ENCODE peak calls at places on chromosome 14, in six cellular contexts. H is activated CD8-positive, alpha-beta T cell treated with anti-CD3 and anti-CD28 coated beads for 36 hours; Y is mesothelial cell of epicardium; T is omental fat pad; P is cardiac fibroblast; J is HFF-Myc. L is an unnamed sample.

GRCh38 chr14:105315211-105315721 is 718 bp downstream of the PACS2 start:
- DNase-seq in P (peak; percentile 42), J (no peak), H (peak; percentile 57), T (no peak), Y (peak; percentile 22), L (no peak)

GRCh38 chr14:63045612-63046320 is 508 bp upstream of the KCNH5 start:
- DNase-seq in T (no peak), Y (peak; percentile 43), H (no peak), P (peak; percentile 14), J (no peak), L (peak; percentile 39)

GRCh38 chr14:64856528-64857445 is 22.9 kb downstream of the SPTB start:
- DNase-seq in T (no peak), P (no peak), H (no peak), Y (no peak), J (no peak), L (no peak)

GRCh38 chr14:93033983-93034670 is 81.6 kb downstream of the ITPK1 start:
- DNase-seq in P (peak; percentile 25), J (no peak), H (peak; percentile 75), Y (no peak), T (no peak), L (no peak)

GRCh38 chr14:59407246-59407615 is 57.9 kb downstream of the GPR135 start:
- DNase-seq in H (no peak), T (no peak), P (peak; percentile 96), Y (no peak), J (no peak), L (no peak)

GRCh38 chr14:65824285-65824977 is 411.9 kb downstream of the FUT8 start:
- DNase-seq in J (peak; percentile 37), H (peak; percentile 68), T (no peak), P (peak; percentile 84), Y (no peak), L (peak; percentile 47)

GRCh38 chr14:41718477-41719166 is 111.9 kb downstream of the LRFN5 start:
- DNase-seq in J (no peak), T (no peak), Y (no peak), P (no peak), H (no peak), L (no peak)

GRCh38 chr14:93712079-93712837 is 76.0 kb downstream of the PRIMA1 start:
- DNase-seq in T (no peak), Y (no peak), H (no peak), P (no peak), J (no peak), L (no peak)

GRCh38 chr14:71245659-71246361 is 338.6 kb downstream of the PCNX1 start:
- DNase-seq in J (no peak), T (no peak), Y (no peak), P (no peak), H (peak; percentile 48), L (no peak)

GRCh38 chr14:55427439-55427838 is 13.0 kb downstream of the TBPL2 start:
- DNase-seq in P (no peak), Y (no peak), T (no peak), H (no peak), J (no peak), L (no peak)

GRCh38 chr14:90820958-90821357 is 4.7 kb upstream of the TTC7B start:
- DNase-seq in Y (no peak), H (peak; percentile 93), T (no peak), P (no peak), J (no peak), L (no peak)

GRCh38 chr14:103107455-103107854 is 12.9 kb downstream of the EXOC3L4 start:
- DNase-seq in H (no peak), T (no peak), J (no peak), Y (no peak), P (no peak), L (no peak)

GRCh38 chr14:35406090-35406489 is 1.5 kb upstream of the NFKBIA start:
- DNase-seq in H (no peak), J (no peak), Y (no peak), P (no peak), T (no peak), L (no peak)

GRCh38 chr14:53368714-53369191 is 215.6 kb upstream of the DDHD1 start:
- DNase-seq in P (peak; percentile 48), Y (no peak), H (no peak), T (no peak), J (peak; percentile 81), L (no peak)

GRCh38 chr14:104119119-104119699 is 19.2 kb upstream of the KIF26A start:
- DNase-seq in Y (peak; percentile 9), H (no peak), J (no peak), P (no peak), T (no peak), L (no peak)

GRCh38 chr14:42111355-42111754 is 504.7 kb downstream of the LRFN5 start:
- DNase-seq in J (no peak), P (no peak), H (no peak), Y (no peak), T (no peak), L (no peak)

GRCh38 chr14:98189077-98189476 is 1082.9 kb downstream of the BCL11B start:
- DNase-seq in P (no peak), Y (no peak), T (no peak), J (no peak), H (peak; percentile 64), L (no peak)

GRCh38 chr14:34064349-34064748 is 113.5 kb upstream of the EGLN3 start:
- DNase-seq in T (no peak), H (no peak), P (peak; percentile 72), J (no peak), Y (no peak), L (no peak)

GRCh38 chr14:104357689-104358527 is 219.5 kb downstream of the KIF26A start:
- DNase-seq in J (no peak), Y (peak; percentile 9), T (no peak), H (no peak), P (no peak), L (no peak)

GRCh38 chr14:25003537-25003936 is 46.4 kb downstream of the STXBP6 start:
- DNase-seq in Y (no peak), H (no peak), P (peak; percentile 60), J (no peak), T (no peak), L (no peak)

GRCh38 chr14:30291216-30291615 is 267.7 kb upstream of the G2E3 start:
- DNase-seq in J (no peak), P (peak; percentile 68), H (no peak), Y (no peak), T (no peak), L (no peak)

GRCh38 chr14:67934087-67934486 is 114.5 kb downstream of the RAD51B start:
- DNase-seq in H (peak; percentile 7), J (peak; percentile 82), P (peak; percentile 94), T (no peak), Y (no peak), L (peak; percentile 24)

GRCh38 chr14:84591827-84592540 is 938.0 kb upstream of the FLRT2 start:
- DNase-seq in T (no peak), Y (no peak), J (no peak), P (no peak), H (no peak), L (no peak)

GRCh38 chr14:77805703-77806102 is 5.8 kb downstream of the ADCK1 start:
- DNase-seq in J (no peak), T (no peak), Y (no peak), H (no peak), P (no peak), L (no peak)

GRCh38 chr14:77808250-77808649 is 8.3 kb downstream of the ADCK1 start:
- DNase-seq in T (no peak), H (no peak), J (no peak), Y (no peak), P (no peak), L (no peak)

GRCh38 chr14:77800814-77801213 is 905 bp downstream of the ADCK1 start:
- DNase-seq in Y (no peak), P (no peak), T (no peak), H (no peak), J (no peak), L (no peak)

GRCh38 chr14:77809011-77809410 is 9.1 kb downstream of the ADCK1 start:
- DNase-seq in P (no peak), J (no peak), T (no peak), H (no peak), Y (no peak), L (no peak)

DNA sequence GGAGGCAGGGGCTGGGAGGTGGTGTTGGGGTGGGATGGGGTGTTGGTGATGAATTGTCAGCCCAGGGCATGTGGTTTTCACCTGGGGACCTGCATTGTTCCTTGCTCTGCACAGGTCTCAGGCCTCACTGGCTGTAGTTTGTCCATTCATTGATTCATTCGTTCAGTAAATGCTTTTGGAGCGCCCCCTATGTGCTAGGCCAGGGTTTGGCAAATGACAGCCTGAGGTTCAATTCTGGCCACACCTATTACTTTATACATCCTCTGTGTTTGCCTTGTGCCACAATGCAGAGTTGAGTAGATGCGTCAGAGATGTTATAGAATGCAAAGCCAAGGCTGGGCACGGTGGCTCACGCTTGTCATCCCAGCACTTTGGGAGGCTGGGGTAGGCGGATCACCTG is 4.7 kb downstream of the ADCK1 start:
- DNase-seq in J (no peak), T (no peak), Y (no peak), P (peak; percentile 12), H (peak; percentile 58), L (no peak)
- TF ChIP-seq CTCF in J (peak; percentile 43), T (no peak), Y (no peak), P (peak; percentile 44), H (peak; percentile 47), L (peak; percentile 36)

GRCh38 chr14:95130545-95130944 is 26.8 kb downstream of the DICER1 start:
- DNase-seq in P (no peak), Y (no peak), J (no peak), T (no peak), H (no peak), L (no peak)
- TF ChIP-seq CTCF in P (no peak), Y (no peak), J (no peak), T (no peak), H (no peak), L (no peak)

DNA sequence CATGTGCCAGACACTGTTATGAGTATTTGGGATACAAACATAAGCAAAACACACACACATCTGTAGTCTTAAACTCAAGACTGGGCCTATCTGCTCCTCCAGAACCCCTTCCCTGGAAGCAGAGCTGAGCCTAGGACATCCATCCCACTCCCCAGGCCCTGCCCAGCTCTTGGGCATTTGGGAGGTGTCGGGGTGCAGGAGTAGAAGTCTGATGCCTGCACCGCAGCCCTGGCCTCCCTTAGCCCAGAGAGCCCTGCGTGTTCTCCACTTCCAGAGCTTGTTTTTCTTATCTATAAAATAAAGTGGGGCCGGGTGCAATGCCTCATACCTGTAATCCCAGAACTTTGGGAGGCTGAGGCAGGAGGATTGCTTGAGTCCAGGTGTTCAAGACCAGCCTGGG is 11.7 kb downstream of the HSP90AA1 start:
- DNase-seq in J (no peak), P (no peak), Y (no peak), T (no peak), H (no peak), L (no peak)
- TF ChIP-seq CTCF in J (no peak), P (no peak), Y (no peak), T (no peak), H (no peak), L (no peak)

GRCh38 chr14:81868172-81868571 is 334.5 kb upstream of the SEL1L start:
- DNase-seq in H (no peak), T (no peak), P (no peak), J (no peak), Y (no peak), L (no peak)
- TF ChIP-seq CTCF in H (no peak), T (no peak), P (no peak), J (no peak), Y (no peak), L (no peak)

L was measured in D721Med.